ENCODE peak calls at places on chromosome 11, in six cellular contexts. D is AG09309, L is heart left ventricle, H is IMR-90, O is lower lobe of right lung, T is mucosa of descending colon. B is an unnamed sample.

GRCh38 chr11:67468509-67468834 is 579 bp downstream of the TMEM134 start:
- DNase-seq in D (no peak), L (no peak), H (no peak), O (no peak), T (no peak), B (no peak)

GRCh38 chr11:91981995-91982394 is 242.6 kb upstream of the FAT3 start:
- DNase-seq in D (peak; percentile 94), L (peak; percentile 38), H (peak; percentile 88), O (no peak), T (peak; percentile 20), B (peak; percentile 34)

GRCh38 chr11:45926536-45927331 is 4.3 kb downstream of the LARGE2 start:
- DNase-seq in D (no peak), L (no peak), H (no peak), O (no peak), T (no peak), B (no peak)

GRCh38 chr11:11982975-11983374 is 25.5 kb downstream of the DKK3 start:
- DNase-seq in D (no peak), L (no peak), H (peak; percentile 75), O (no peak), T (no peak), B (no peak)

GRCh38 chr11:697028-697491 is 1.4 kb downstream of the TMEM80 start:
- DNase-seq in D (peak; percentile 76), L (no peak), H (peak; percentile 90), O (peak; percentile 52), T (no peak), B (peak; percentile 96)

GRCh38 chr11:20342347-20343279 is 20.9 kb upstream of the HTATIP2 start:
- DNase-seq in D (no peak), L (no peak), H (no peak), O (no peak), T (no peak), B (no peak)

GRCh38 chr11:3942956-3943497 is 87.6 kb downstream of the STIM1 start:
- DNase-seq in D (no peak), L (no peak), H (no peak), O (no peak), T (no peak), B (peak; percentile 58)

GRCh38 chr11:15569626-15570025 is 454.9 kb downstream of the INSC start:
- DNase-seq in D (no peak), L (peak; percentile 37), H (no peak), O (no peak), T (no peak), B (no peak)

GRCh38 chr11:65782816-65783228 is 2.0 kb upstream of the AP5B1 start:
- DNase-seq in D (no peak), L (no peak), H (no peak), O (peak; percentile 28), T (peak; percentile 37), B (peak; percentile 46)

GRCh38 chr11:2091112-2091746 is 48.0 kb downstream of the IGF2 start:
- DNase-seq in D (no peak), L (peak; percentile 9), H (no peak), O (peak; percentile 12), T (no peak), B (no peak)

GRCh38 chr11:35605691-35606090 is 12.6 kb upstream of the FJX1 start:
- DNase-seq in D (no peak), L (peak; percentile 55), H (peak; percentile 59), O (no peak), T (no peak), B (no peak)

GRCh38 chr11:117717485-117718314 is 79.3 kb downstream of the DSCAML1 start:
- DNase-seq in D (no peak), L (peak; percentile 54), H (no peak), O (peak; percentile 80), T (peak; percentile 52), B (peak; percentile 30)
- H3K4me3 ChIP-seq in D (no peak overlapping the region), L (no peak overlapping the region), H (no peak overlapping the region), O (no peak overlapping the region), T (no peak overlapping the region), B (no peak overlapping the region)

GRCh38 chr11:75582461-75582934 is 20.4 kb downstream of the SERPINH1 start:
- DNase-seq in D (no peak), L (no peak), H (no peak), O (no peak), T (no peak), B (no peak)

GRCh38 chr11:75579841-75580240 is 17.8 kb downstream of the SERPINH1 start:
- DNase-seq in D (no peak), L (no peak), H (no peak), O (no peak), T (no peak), B (no peak)

GRCh38 chr11:75583710-75584658 is 21.9 kb downstream of the SERPINH1 start:
- DNase-seq in D (no peak), L (peak; percentile 85), H (peak; percentile 61), O (peak; percentile 77), T (peak; percentile 61), B (no peak)

GRCh38 chr11:75585271-75585670 is 23.2 kb downstream of the SERPINH1 start:
- DNase-seq in D (no peak), L (no peak), H (no peak), O (no peak), T (no peak), B (no peak)

GRCh38 chr11:75582935-75583709 is 21.1 kb downstream of the SERPINH1 start:
- DNase-seq in D (no peak), L (peak; percentile 84), H (peak; percentile 66), O (peak; percentile 78), T (peak; percentile 61), B (peak; percentile 48)
- TF ChIP-seq CTCF in D (no peak), L (peak; percentile 31), H (peak; percentile 9), O (peak; percentile 55), T (no peak), B (peak; percentile 21)

GRCh38 chr11:74265256-74265655 is 46.2 kb downstream of the P4HA3 start:
- DNase-seq in D (no peak), L (no peak), H (no peak), O (no peak), T (no peak), B (no peak)

GRCh38 chr11:74268451-74268850 is 43.0 kb downstream of the P4HA3 start:
- DNase-seq in D (no peak), L (no peak), H (no peak), O (no peak), T (no peak), B (peak; percentile 76)

GRCh38 chr11:74257934-74258553 is 53.4 kb downstream of the P4HA3 start:
- DNase-seq in D (no peak), L (peak; percentile 58), H (peak; percentile 82), O (no peak), T (peak; percentile 34), B (peak; percentile 55)

GRCh38 chr11:74262725-74263124 is 48.7 kb downstream of the P4HA3 start:
- DNase-seq in D (no peak), L (no peak), H (no peak), O (no peak), T (no peak), B (no peak)
- H3K4me3 ChIP-seq in D (no peak overlapping the region), L (no peak overlapping the region), H (no peak overlapping the region), O (no peak overlapping the region), T (no peak overlapping the region), B (no peak overlapping the region)

GRCh38 chr11:48043998-48044512 is 63.7 kb downstream of the PTPRJ start:
- DNase-seq in D (no peak), L (no peak), H (no peak), O (no peak), T (no peak), B (no peak)

GRCh38 chr11:48044577-48044976 is 64.2 kb downstream of the PTPRJ start:
- DNase-seq in D (no peak), L (peak; percentile 52), H (no peak), O (peak; percentile 64), T (no peak), B (no peak)

GRCh38 chr11:48043111-48043997 is 63.0 kb downstream of the PTPRJ start:
- DNase-seq in D (no peak), L (no peak), H (no peak), O (no peak), T (no peak), B (no peak)

GRCh38 chr11:48047616-48048015 is 67.3 kb downstream of the PTPRJ start:
- DNase-seq in D (no peak), L (no peak), H (peak; percentile 76), O (no peak), T (no peak), B (peak; percentile 56)

GRCh38 chr11:48045536-48045935 is 65.2 kb downstream of the PTPRJ start:
- DNase-seq in D (no peak), L (no peak), H (no peak), O (no peak), T (no peak), B (no peak)
- TF ChIP-seq CTCF in D (no peak), L (no peak), H (no peak), O (no peak), T (no peak), B (no peak)

GRCh38 chr11:114075343-114075610 is 15.8 kb downstream of the ZBTB16 start:
- DNase-seq in D (no peak), L (no peak), H (no peak), O (no peak), T (no peak), B (no peak)

GRCh38 chr11:114072978-114073377 is 13.5 kb downstream of the ZBTB16 start:
- DNase-seq in D (no peak), L (no peak), H (no peak), O (no peak), T (no peak), B (no peak)

GRCh38 chr11:114075891-114076441 is 16.5 kb downstream of the ZBTB16 start:
- DNase-seq in D (no peak), L (peak; percentile 56), H (peak; percentile 24), O (no peak), T (no peak), B (peak; percentile 41)

GRCh38 chr11:114074546-114075342 is 15.2 kb downstream of the ZBTB16 start:
- DNase-seq in D (no peak), L (peak; percentile 46), H (no peak), O (no peak), T (no peak), B (no peak)

GRCh38 chr11:114073506-114074381 is 14.2 kb downstream of the ZBTB16 start:
- DNase-seq in D (no peak), L (no peak), H (no peak), O (no peak), T (no peak), B (no peak)
- H3K4me3 ChIP-seq in D (no peak overlapping the region), L (no peak overlapping the region), H (no peak overlapping the region), O (peak overlapping the region; percentile 28), T (no peak overlapping the region), B (no peak overlapping the region)

B was measured in epithelial cell of esophagus.